ENCODE peak calls at places on chromosomes 6 and 20, in nine cellular contexts. V is HCT116, Y is glutamatergic neuron, Q is astrocyte, E is AG09309, U is D721Med, H is RWPE1, S is heart left ventricle, J is astrocyte of the cerebellum. X is an unnamed sample.

GRCh38 chr20:20683922-20684321 is 28.5 kb downstream of the RALGAPA2 start:
- DNase-seq in V (no peak), Y (no peak), Q (no peak), E (no peak), U (no peak), H (no peak), S (no peak), J (no peak), X (no peak)

GRCh38 chr6:44025226-44025625 is 102.0 kb downstream of the MRPL14 start:
- DNase-seq in V (no peak), Y (no peak), Q (no peak), E (no peak), U (no peak), H (no peak), S (no peak), J (no peak), X (no peak)

GRCh38 chr6:106122306-106122940 is 36.3 kb downstream of the PRDM1 start:
- DNase-seq in V (no peak), Y (no peak), Q (no peak), E (no peak), U (no peak), H (no peak), S (no peak), J (no peak), X (no peak)

GRCh38 chr20:45995213-45996097 is 13.3 kb upstream of the MMP9 start:
- DNase-seq in V (no peak), Y (no peak), Q (no peak), E (no peak), U (no peak), H (no peak), S (no peak), J (no peak), X (no peak)

GRCh38 chr6:36839819-36840379 is 655 bp upstream of the CPNE5 start:
- DNase-seq in V (peak), Y (peak), Q (no peak), E (no peak), U (no peak), H (no peak), S (peak), J (no peak), X (no peak)

GRCh38 chr6:47109281-47109680 is 67.1 kb upstream of the ADGRF1 start:
- DNase-seq in V (no peak), Y (no peak), Q (peak), E (no peak), U (no peak), H (no peak), S (no peak), J (no peak), X (no peak)

GRCh38 chr20:48841861-48842529 is 14.2 kb upstream of the PREX1 start:
- DNase-seq in V (no peak), Y (no peak), Q (peak), E (no peak), U (no peak), H (peak), S (no peak), J (peak), X (no peak)

GRCh38 chr20:14634666-14635065 is 297.3 kb upstream of the FLRT3 start:
- DNase-seq in V (no peak), Y (no peak), Q (no peak), E (no peak), U (no peak), H (peak), S (no peak), J (no peak), X (no peak)

GRCh38 chr6:96925290-96925687 is 761 bp downstream of the KLHL32 start:
- DNase-seq in V (no peak), Y (no peak), Q (no peak), E (no peak), U (no peak), H (no peak), S (no peak), J (no peak), X (no peak)

GRCh38 chr6:44627879-44628271 is 240.4 kb downstream of the CDC5L start:
- DNase-seq in V (no peak), Y (no peak), Q (no peak), E (no peak), U (no peak), H (no peak), S (no peak), J (no peak), X (no peak)

GRCh38 chr20:46316984-46317684 is 8.8 kb upstream of the CDH22 start:
- DNase-seq in V (no peak), Y (no peak), Q (no peak), E (no peak), U (no peak), H (no peak), S (no peak), J (no peak), X (no peak)

GRCh38 chr6:30543824-30544223 is 12.5 kb downstream of the GNL1 start:
- DNase-seq in V (no peak), Y (no peak), Q (no peak), E (no peak), U (no peak), H (no peak), S (no peak), J (no peak), X (no peak)

GRCh38 chr20:44967207-44967807 is 995 bp downstream of the STK4 start:
- DNase-seq in V (no peak), Y (no peak), Q (no peak), E (no peak), U (no peak), H (peak), S (no peak), J (no peak), X (no peak)

GRCh38 chr6:111614833-111615582 is 9.3 kb upstream of the TRAF3IP2 start:
- DNase-seq in V (no peak), Y (peak), Q (no peak), E (no peak), U (no peak), H (no peak), S (no peak), J (no peak), X (no peak)

GRCh38 chr6:108564178-108564577 is 3.5 kb downstream of the FOXO3 start:
- DNase-seq in V (peak), Y (no peak), Q (peak), E (peak), U (no peak), H (peak), S (no peak), J (peak), X (no peak)

GRCh38 chr20:6213311-6213710 is 90.5 kb upstream of the FERMT1 start:
- DNase-seq in V (no peak), Y (no peak), Q (no peak), E (no peak), U (no peak), H (no peak), S (no peak), J (no peak), X (no peak)

GRCh38 chr20:46226602-46227001 is 81.7 kb downstream of the CDH22 start:
- DNase-seq in V (no peak), Y (no peak), Q (no peak), E (no peak), U (no peak), H (no peak), S (no peak), J (no peak), X (no peak)

GRCh38 chr6:7151381-7151780 is 43.6 kb downstream of the RREB1 start:
- DNase-seq in V (no peak), Y (no peak), Q (no peak), E (no peak), U (no peak), H (no peak), S (no peak), J (no peak), X (no peak)

GRCh38 chr6:26575494-26575939 is 21.2 kb upstream of the ABT1 start:
- DNase-seq in V (no peak), Y (no peak), Q (peak), E (no peak), U (no peak), H (no peak), S (no peak), J (no peak), X (no peak)

GRCh38 chr6:81572020-81572419 is 180.5 kb downstream of the TENT5A start:
- DNase-seq in V (no peak), Y (no peak), Q (no peak), E (no peak), U (no peak), H (no peak), S (no peak), J (no peak), X (no peak)

GRCh38 chr6:134748484-134748883 is 201.4 kb downstream of the ALDH8A1 start:
- DNase-seq in V (no peak), Y (no peak), Q (no peak), E (no peak), U (no peak), H (no peak), S (no peak), J (no peak), X (no peak)

GRCh38 chr6:16711551-16712249 is 49.6 kb downstream of the ATXN1 start:
- DNase-seq in V (peak), Y (no peak), Q (no peak), E (no peak), U (no peak), H (no peak), S (no peak), J (no peak), X (no peak)

GRCh38 chr6:110629153-110629552 is 152.7 kb upstream of the SLC22A16 start:
- DNase-seq in V (no peak), Y (no peak), Q (no peak), E (no peak), U (no peak), H (no peak), S (no peak), J (no peak), X (no peak)

GRCh38 chr6:28160233-28160632 is 18.6 kb downstream of the ZKSCAN8 start:
- DNase-seq in V (no peak), Y (no peak), Q (no peak), E (no peak), U (no peak), H (no peak), S (no peak), J (no peak), X (no peak)

GRCh38 chr6:169344651-169345050 is 91.0 kb upstream of the THBS2 start:
- DNase-seq in V (no peak), Y (no peak), Q (no peak), E (no peak), U (no peak), H (no peak), S (no peak), J (no peak), X (no peak)

GRCh38 chr6:138691595-138692057 is 81.9 kb upstream of the CCDC28A start:
- DNase-seq in V (peak), Y (no peak), Q (peak), E (peak), U (no peak), H (peak), S (no peak), J (peak), X (no peak)

GRCh38 chr6:116210750-116211425 is 43.0 kb downstream of the TSPYL4 start:
- DNase-seq in V (no peak), Y (no peak), Q (peak), E (peak), U (no peak), H (peak), S (peak), J (no peak), X (no peak)

GRCh38 chr6:95574811-95575210 is 2.5 kb upstream of the MANEA start:
- DNase-seq in V (no peak), Y (no peak), Q (no peak), E (peak), U (no peak), H (peak), S (no peak), J (no peak), X (no peak)

GRCh38 chr20:5720696-5721095 is 29.5 kb upstream of the SHLD1 start:
- DNase-seq in V (no peak), Y (no peak), Q (peak), E (no peak), U (no peak), H (no peak), S (no peak), J (no peak), X (no peak)

GRCh38 chr6:141675957-141676356 is 456.8 kb upstream of the GJE1 start:
- DNase-seq in V (peak), Y (no peak), Q (no peak), E (no peak), U (no peak), H (no peak), S (no peak), J (no peak), X (no peak)

GRCh38 chr20:37807491-37807890 is 95.4 kb upstream of the VSTM2L start:
- DNase-seq in V (no peak), Y (no peak), Q (no peak), E (no peak), U (no peak), H (no peak), S (no peak), J (no peak), X (no peak)

GRCh38 chr6:162887981-162888689 is 160.4 kb downstream of the PACRG start:
- DNase-seq in V (no peak), Y (no peak), Q (no peak), E (no peak), U (no peak), H (no peak), S (peak), J (no peak), X (no peak)

GRCh38 chr6:1237636-1238035 is 74.3 kb upstream of the FOXQ1 start:
- DNase-seq in V (no peak), Y (no peak), Q (no peak), E (no peak), U (no peak), H (no peak), S (no peak), J (no peak), X (no peak)

GRCh38 chr20:63736893-63737689 is 627 bp downstream of the LIME1 start:
- DNase-seq in V (no peak), Y (peak), Q (no peak), E (no peak), U (no peak), H (no peak), S (no peak), J (no peak), X (no peak)

GRCh38 chr6:156068870-156069269 is 613.2 kb upstream of the NOX3 start:
- DNase-seq in V (no peak), Y (no peak), Q (no peak), E (no peak), U (no peak), H (no peak), S (no peak), J (no peak), X (no peak)
- TF ChIP-seq CTCF in V (no peak), Y (no peak), Q (no peak), E (no peak), U (peak), H (no peak), S (no peak), J (no peak), X (no peak)

GRCh38 chr6:33980176-33980805 is 165.6 kb downstream of the GRM4 start:
- DNase-seq in V (no peak), Y (no peak), Q (no peak), E (no peak), U (peak), H (no peak), S (peak), J (no peak), X (peak)
- TF ChIP-seq CTCF in V (no peak), Y (no peak), Q (no peak), E (no peak), U (no peak), H (no peak), S (no peak), J (no peak), X (no peak)

GRCh38 chr20:62352402-62353288 is 14.5 kb downstream of the LAMA5 start:
- DNase-seq in V (no peak), Y (peak), Q (no peak), E (no peak), U (no peak), H (peak), S (peak), J (no peak), X (no peak)
- TF ChIP-seq CTCF in V (no peak), Y (no peak), Q (no peak), E (peak), U (peak), H (peak), S (peak), J (no peak), X (no peak)

DNA sequence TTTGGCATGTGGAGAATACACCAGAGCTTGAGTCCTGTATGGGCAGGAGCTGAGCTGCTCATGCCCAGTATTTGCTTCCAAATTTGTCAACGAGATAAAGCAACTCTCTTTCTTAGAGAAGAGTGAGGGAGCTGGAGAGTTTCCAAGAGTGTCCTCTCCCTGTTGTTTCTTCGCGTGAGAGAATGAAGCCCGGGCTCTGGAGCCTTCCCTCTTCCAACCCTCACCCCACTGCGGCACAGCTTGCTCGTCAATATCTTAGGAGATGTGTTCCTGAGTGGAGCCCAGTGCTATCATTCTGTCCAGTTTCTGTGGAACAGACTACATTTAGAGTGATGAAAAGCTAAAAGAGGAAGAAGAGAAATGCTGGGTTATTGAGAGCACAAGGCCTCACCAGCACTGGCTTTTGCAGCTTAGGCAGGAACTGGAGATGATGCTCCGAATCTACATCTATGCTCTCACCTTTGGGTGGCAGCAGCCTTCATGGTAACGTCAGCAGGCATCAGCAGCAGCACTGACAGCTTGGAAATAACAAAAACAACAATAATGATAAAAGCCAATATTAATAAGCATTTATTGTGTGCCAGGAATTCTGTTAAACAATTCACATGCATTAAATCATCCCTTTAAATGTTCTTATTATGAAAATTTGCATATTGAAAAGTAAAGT is 66.5 kb upstream of the TFB1M start:
- DNase-seq in V (no peak), Y (no peak), Q (no peak), E (no peak), U (no peak), H (no peak), S (no peak), J (no peak), X (no peak)
- TF ChIP-seq CTCF in V (no peak), Y (no peak), Q (no peak), E (no peak), U (peak), H (no peak), S (no peak), J (no peak), X (no peak)